ENCODE peak calls at places on chromosome X, in ten cellular contexts. Y is RWPE1, Q is GM20000, H is foreskin fibroblast, N is left ventricle myocardium inferior, Z is AG09319, I is OCI-LY7, K is choroid plexus epithelial cell, O is GM12878, X is neural crest cell. W is an unnamed sample.

GRCh38 chrX:114581528-114582263 is 2.2 kb upstream of the HTR2C start:
- DNase-seq in I (no peak), Q (no peak), X (no peak), H (no peak), K (no peak), N (no peak), Y (no peak), Z (no peak), O (no peak), W (no peak)

GRCh38 chrX:100928660-100929613 is at the start of gene XKRX:
- DNase-seq in H (no peak), N (peak; percentile 20), Y (peak; percentile 38), K (no peak), O (no peak), Z (no peak), Q (peak; percentile 25), X (peak; percentile 13), I (peak; percentile 81), W (no peak)

GRCh38 chrX:11908371-11908770 is 150.3 kb downstream of the MSL3 start:
- DNase-seq in I (peak; percentile 17), H (no peak), K (peak; percentile 51), Y (peak; percentile 20), Q (peak; percentile 21), Z (no peak), X (no peak), N (no peak), O (peak; percentile 25), W (peak; percentile 9)

GRCh38 chrX:39519213-39519544 is 578.6 kb downstream of the BCOR start:
- DNase-seq in O (no peak), Z (no peak), X (no peak), Y (no peak), Q (no peak), N (peak; percentile 15), I (no peak), K (peak; percentile 43), H (no peak), W (no peak)

GRCh38 chrX:123959281-123960063 is 2.0 kb upstream of the STAG2 start:
- DNase-seq in O (no peak), X (peak; percentile 5), Q (no peak), Y (peak; percentile 12), I (peak; percentile 31), H (no peak), Z (no peak), N (peak; percentile 50), K (peak; percentile 38), W (no peak)

GRCh38 chrX:43940811-43941210 is 32.4 kb downstream of the NDP start:
- DNase-seq in Z (no peak), H (peak; percentile 16), K (peak; percentile 42), N (no peak), I (no peak), X (no peak), O (no peak), Y (peak; percentile 17), Q (no peak), W (peak; percentile 41)

GRCh38 chrX:104750146-104750699 is 184.2 kb downstream of the IL1RAPL2 start:
- DNase-seq in H (no peak), Q (no peak), I (no peak), X (no peak), K (no peak), Y (no peak), N (no peak), Z (no peak), O (no peak), W (no peak)

GRCh38 chrX:6015423-6015822 is 213.2 kb downstream of the NLGN4X start:
- DNase-seq in Z (no peak), I (no peak), H (no peak), O (no peak), X (no peak), K (no peak), Y (no peak), Q (no peak), N (no peak), W (no peak)

GRCh38 chrX:12881914-12882313 is 15.0 kb downstream of the TLR7 start:
- DNase-seq in K (no peak), I (no peak), X (no peak), N (no peak), Y (no peak), O (peak; percentile 31), Z (no peak), Q (no peak), H (no peak), W (no peak)

GRCh38 chrX:134569306-134569705 is 89.0 kb downstream of the PLAC1 start:
- DNase-seq in H (no peak), Y (no peak), I (no peak), K (no peak), X (no peak), N (no peak), Q (no peak), O (no peak), Z (no peak), W (no peak)

GRCh38 chrX:51798701-51799100 is 55.5 kb downstream of the GSPT2 start:
- DNase-seq in N (no peak), Q (no peak), H (no peak), Z (no peak), Y (no peak), O (no peak), X (no peak), I (peak; percentile 50), K (no peak), W (no peak)

GRCh38 chrX:133745361-133745760 is 240.0 kb downstream of the GPC3 start:
- DNase-seq in O (no peak), X (no peak), K (no peak), H (no peak), I (no peak), Y (no peak), Z (no peak), Q (no peak), N (no peak), W (no peak)

GRCh38 chrX:109862386-109862910 is 129.4 kb upstream of the ACSL4 start:
- DNase-seq in Q (no peak), N (no peak), X (no peak), O (no peak), Z (no peak), H (no peak), I (no peak), K (no peak), Y (no peak), W (no peak)

GRCh38 chrX:154478728-154479622 is at the start of gene LAGE3:
- DNase-seq in O (peak; percentile 64), X (peak; percentile 91), Z (peak; percentile 67), H (peak; percentile 84), Y (peak; percentile 86), I (peak; percentile 92), Q (peak; percentile 94), N (peak; percentile 92), K (peak; percentile 93), W (peak; percentile 79)

DNA sequence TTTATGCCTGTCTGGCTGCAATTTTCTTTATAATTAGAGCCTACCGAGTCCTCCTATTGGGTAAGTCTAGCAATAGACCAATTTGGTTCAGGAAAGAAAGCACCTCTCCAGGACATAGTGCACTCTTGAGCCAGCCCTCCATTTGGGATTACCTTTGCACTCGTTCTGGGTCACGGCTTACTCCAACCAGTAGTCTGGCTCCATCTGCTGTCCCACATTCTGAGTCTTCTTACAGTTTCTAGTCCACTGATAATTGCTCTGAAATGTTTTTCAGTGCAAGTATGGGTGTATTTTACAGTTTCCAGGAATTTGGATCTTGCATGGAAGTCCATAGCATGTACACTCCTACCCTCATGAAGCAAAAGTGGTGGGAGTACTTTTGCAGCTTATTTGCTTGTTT is 34.8 kb upstream of the USP51 start:
- DNase-seq in O (no peak), H (no peak), K (peak; percentile 1), X (no peak), Q (no peak), I (no peak), Z (no peak), N (no peak), Y (no peak), W (no peak)
- TF ChIP-seq CTCF in O (no peak), H (no peak), K (peak; percentile 11), X (no peak), Q (no peak), I (no peak), Z (no peak), N (peak; percentile 36), Y (no peak), W (no peak)

DNA sequence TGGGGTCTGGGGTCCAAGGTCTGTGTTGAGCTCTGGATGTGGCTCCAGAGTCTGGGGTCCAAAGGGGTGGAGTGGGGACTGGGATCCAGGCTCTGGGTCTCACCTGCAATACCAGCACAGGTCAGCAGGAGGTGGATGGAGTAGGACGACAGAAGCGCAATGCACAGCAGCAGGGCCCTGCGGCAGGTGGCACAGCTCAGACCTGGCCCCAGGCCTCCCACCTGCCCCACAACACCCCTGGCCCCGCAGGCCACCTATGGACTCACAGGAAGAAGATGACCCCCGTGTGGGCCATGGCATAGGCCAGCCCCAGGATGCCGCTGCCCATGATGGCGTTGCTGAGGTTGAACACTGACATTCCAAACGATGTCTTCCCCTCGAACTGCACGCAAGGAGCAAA is 3.4 kb downstream of the SLC38A5 start:
- DNase-seq in K (no peak), N (no peak), Z (no peak), Q (no peak), I (no peak), Y (no peak), H (no peak), O (no peak), X (no peak), W (no peak)
- TF ChIP-seq CTCF in K (peak; percentile 32), N (no peak), Z (no peak), Q (no peak), I (peak; percentile 55), Y (no peak), H (no peak), O (peak; percentile 31), X (peak; percentile 33), W (peak; percentile 51)

GRCh38 chrX:57282568-57282967 is 3.9 kb upstream of the FAAH2 start:
- DNase-seq in H (no peak), K (no peak), Q (no peak), Y (no peak), X (no peak), Z (no peak), O (no peak), I (peak; percentile 12), N (no peak), W (no peak)
- TF ChIP-seq CTCF in H (no peak), K (no peak), Q (no peak), Y (no peak), X (no peak), Z (no peak), O (no peak), I (peak; percentile 48), N (no peak), W (no peak)

GRCh38 chrX:84909151-84909550 is 94.5 kb upstream of the APOOL start:
- DNase-seq in I (no peak), X (no peak), H (no peak), K (no peak), Q (no peak), Y (no peak), N (no peak), Z (no peak), O (no peak), W (no peak)

DNA sequence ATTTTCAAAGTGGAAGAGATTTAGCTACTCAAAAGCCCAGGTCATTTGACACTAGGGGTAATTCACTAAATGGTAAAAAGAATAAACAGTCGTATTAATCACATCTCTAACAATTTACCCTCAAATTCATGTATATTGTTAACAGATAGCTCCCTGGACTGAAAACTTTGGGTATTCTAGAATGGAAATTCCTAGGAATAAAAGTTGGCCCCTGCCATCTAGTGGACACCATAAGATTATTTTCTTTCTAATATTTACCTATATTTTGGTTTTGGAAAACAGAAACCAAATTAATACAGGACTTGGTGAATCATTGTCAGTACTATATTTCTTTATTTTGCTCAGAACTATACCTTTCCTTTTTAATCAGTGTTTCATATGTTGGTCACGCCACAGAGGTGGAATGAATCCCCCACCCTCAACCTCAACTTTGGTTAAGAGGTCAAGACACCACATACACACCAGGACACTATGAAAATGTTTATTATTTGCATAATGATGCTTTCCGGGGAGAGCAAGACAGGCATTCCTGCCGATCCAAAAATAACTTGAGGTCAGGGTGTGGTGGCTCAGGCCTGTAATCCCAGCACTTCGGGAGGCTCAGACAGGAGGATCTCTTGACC is 96.2 kb upstream of the APOOL start:
- DNase-seq in Z (no peak), X (no peak), Q (no peak), O (no peak), H (no peak), N (no peak), I (peak; percentile 0), K (peak; percentile 34), Y (peak; percentile 0), W (no peak)
- TF ChIP-seq CTCF in Z (peak; percentile 9), X (peak; percentile 60), Q (no peak), O (no peak), H (peak; percentile 6), N (peak; percentile 29), I (peak; percentile 58), K (peak; percentile 31), Y (no peak), W (no peak)